ENCODE peak calls at places on chromosomes 11 and 22, in eight cellular contexts. D, K, J, S, E, L, Q and T are unnamed samples.

GRCh38 chr11:68961245-68961644 is 19.5 kb downstream of the MRGPRD start:
- DNase-seq in D (no peak), K (no peak), J (no peak), S (no peak), E (no peak), L (no peak), Q (no peak), T (no peak)

GRCh38 chr11:110296226-110297081 is at the start of gene RDX:
- DNase-seq in D (peak; percentile 94), K (peak; percentile 83), J (peak; percentile 73), S (peak; percentile 82), E (peak; percentile 65), L (peak; percentile 90), Q (peak; percentile 62), T (peak; percentile 70)

GRCh38 chr22:35972559-35972958 is 56.1 kb downstream of the RBFOX2 start:
- DNase-seq in D (no peak), K (peak; percentile 16), J (peak; percentile 56), S (no peak), E (peak; percentile 56), L (no peak), Q (no peak), T (no peak)

GRCh38 chr11:62694455-62695167 is 5.3 kb upstream of the LRRN4CL start:
- DNase-seq in D (peak; percentile 91), K (peak; percentile 83), J (peak; percentile 80), S (peak; percentile 71), E (peak; percentile 92), L (peak; percentile 81), Q (peak; percentile 9), T (peak; percentile 72)

GRCh38 chr22:19807914-19808872 is 46.5 kb downstream of the GNB1L start:
- DNase-seq in D (no peak), K (no peak), J (no peak), S (no peak), E (no peak), L (no peak), Q (no peak), T (no peak)

GRCh38 chr22:37283393-37283937 is 1.2 kb downstream of the CYTH4 start:
- DNase-seq in D (no peak), K (peak; percentile 43), J (no peak), S (no peak), E (no peak), L (no peak), Q (no peak), T (no peak)

GRCh38 chr11:61787928-61788491 is 4.4 kb downstream of the TMEM258 start:
- DNase-seq in D (peak; percentile 79), K (peak; percentile 67), J (no peak), S (no peak), E (peak; percentile 58), L (no peak), Q (peak; percentile 20), T (no peak)

GRCh38 chr11:34495724-34496377 is 17.7 kb downstream of the ELF5 start:
- DNase-seq in D (no peak), K (peak; percentile 48), J (no peak), S (no peak), E (no peak), L (no peak), Q (no peak), T (no peak)

GRCh38 chr11:65637794-65638317 is at the start of gene SIPA1:
- DNase-seq in D (peak; percentile 95), K (peak; percentile 97), J (peak; percentile 95), S (peak; percentile 85), E (peak; percentile 90), L (peak; percentile 87), Q (peak; percentile 39), T (peak; percentile 82)

GRCh38 chr11:1844221-1845094 is 5.7 kb downstream of the TNNI2 start:
- DNase-seq in D (no peak), K (no peak), J (no peak), S (peak; percentile 56), E (peak; percentile 25), L (no peak), Q (no peak), T (no peak)

GRCh38 chr11:76752321-76753175 is 30.6 kb upstream of the TSKU start:
- DNase-seq in D (no peak), K (peak; percentile 82), J (peak; percentile 86), S (peak; percentile 83), E (peak; percentile 96), L (no peak), Q (no peak), T (no peak)

GRCh38 chr11:17766590-17766989 is 32.0 kb downstream of the KCNC1 start:
- DNase-seq in D (peak; percentile 47), K (no peak), J (no peak), S (no peak), E (no peak), L (no peak), Q (no peak), T (no peak)

GRCh38 chr22:23518381-23519187 is 61.5 kb downstream of the IGLL1 start:
- DNase-seq in D (peak; percentile 32), K (no peak), J (no peak), S (no peak), E (no peak), L (no peak), Q (no peak), T (no peak)

GRCh38 chr11:13108416-13108815 is 99.3 kb downstream of the RASSF10 start:
- DNase-seq in D (no peak), K (no peak), J (no peak), S (no peak), E (no peak), L (no peak), Q (no peak), T (no peak)

GRCh38 chr11:110827276-110827675 is 115.0 kb upstream of the ARHGAP20 start:
- DNase-seq in D (no peak), K (no peak), J (no peak), S (no peak), E (no peak), L (no peak), Q (no peak), T (no peak)

GRCh38 chr22:39178206-39179111 is 26.0 kb upstream of the CBX7 start:
- DNase-seq in D (no peak), K (peak; percentile 82), J (peak; percentile 65), S (no peak), E (peak; percentile 73), L (no peak), Q (no peak), T (peak; percentile 16)

GRCh38 chr11:12675951-12676711 is 1.9 kb downstream of the TEAD1 start:
- DNase-seq in D (peak; percentile 54), K (peak; percentile 57), J (no peak), S (no peak), E (peak; percentile 58), L (no peak), Q (no peak), T (no peak)

GRCh38 chr11:87423161-87423560 is 385.4 kb downstream of the TMEM135 start:
- DNase-seq in D (no peak), K (no peak), J (no peak), S (no peak), E (no peak), L (no peak), Q (no peak), T (no peak)

GRCh38 chr11:77590194-77590591 is 440 bp downstream of the AQP11 start:
- DNase-seq in D (peak; percentile 62), K (peak; percentile 53), J (peak; percentile 34), S (peak; percentile 30), E (peak; percentile 59), L (no peak), Q (peak; percentile 36), T (no peak)

GRCh38 chr11:128903248-128904041 is 12.3 kb downstream of the KCNJ5 start:
- DNase-seq in D (peak; percentile 50), K (peak; percentile 67), J (no peak), S (no peak), E (no peak), L (no peak), Q (no peak), T (no peak)

GRCh38 chr22:25882366-25882765 is 140.4 kb downstream of the MYO18B start:
- DNase-seq in D (no peak), K (no peak), J (no peak), S (no peak), E (no peak), L (no peak), Q (no peak), T (no peak)

GRCh38 chr11:44065851-44066731 is at the start of gene ACCS:
- DNase-seq in D (peak; percentile 89), K (peak; percentile 91), J (peak; percentile 94), S (peak; percentile 96), E (peak; percentile 94), L (peak; percentile 88), Q (peak; percentile 54), T (peak; percentile 87)

GRCh38 chr22:25402501-25403283 is 161.8 kb upstream of the GRK3 start:
- DNase-seq in D (no peak), K (peak; percentile 63), J (peak; percentile 30), S (no peak), E (peak; percentile 34), L (no peak), Q (no peak), T (no peak)

GRCh38 chr11:102794382-102794781 is 3.6 kb downstream of the MMP1 start:
- DNase-seq in D (peak; percentile 65), K (peak; percentile 82), J (peak; percentile 40), S (no peak), E (peak; percentile 41), L (peak; percentile 8), Q (no peak), T (no peak)

GRCh38 chr11:2383823-2384722 is 7.0 kb downstream of the CD81 start:
- DNase-seq in D (no peak), K (no peak), J (no peak), S (peak; percentile 38), E (peak; percentile 36), L (no peak), Q (no peak), T (no peak)

GRCh38 chr11:88813233-88813915 is 252.4 kb downstream of the GRM5 start:
- DNase-seq in D (peak; percentile 12), K (no peak), J (no peak), S (no peak), E (no peak), L (no peak), Q (no peak), T (no peak)

GRCh38 chr22:33785283-33785991 is 134.8 kb downstream of the LARGE1 start:
- DNase-seq in D (no peak), K (no peak), J (no peak), S (no peak), E (peak; percentile 86), L (no peak), Q (no peak), T (no peak)

GRCh38 chr11:36500315-36500721 is 9.8 kb downstream of the TRAF6 start:
- DNase-seq in D (peak; percentile 30), K (peak; percentile 96), J (peak; percentile 90), S (no peak), E (peak; percentile 92), L (no peak), Q (no peak), T (no peak)

GRCh38 chr11:126355324-126355925 is at the start of gene ST3GAL4:
- DNase-seq in D (peak; percentile 96), K (peak; percentile 78), J (peak; percentile 70), S (peak; percentile 91), E (peak; percentile 58), L (peak; percentile 88), Q (peak; percentile 46), T (peak; percentile 71)

GRCh38 chr11:65034423-65034822 is 6.6 kb upstream of the SAC3D1 start:
- DNase-seq in D (no peak), K (no peak), J (no peak), S (no peak), E (no peak), L (no peak), Q (no peak), T (no peak)

GRCh38 chr11:7020183-7020917 is at the start of the genes NLRP14 and ZNF214:
- DNase-seq in D (peak; percentile 98), K (peak; percentile 95), J (peak; percentile 92), S (peak; percentile 91), E (peak; percentile 90), L (no peak), Q (peak; percentile 53), T (no peak)

GRCh38 chr11:60129853-60130252 is 41.4 kb downstream of the MS4A2 start:
- DNase-seq in D (no peak), K (no peak), J (no peak), S (no peak), E (no peak), L (no peak), Q (no peak), T (no peak)

GRCh38 chr22:17228725-17229126 is 9.5 kb upstream of the ADA2 start:
- DNase-seq in D (no peak), K (no peak), J (no peak), S (no peak), E (no peak), L (peak; percentile 36), Q (no peak), T (no peak)

GRCh38 chr11:78200553-78200952 is 11.8 kb downstream of the USP35 start:
- DNase-seq in D (no peak), K (no peak), J (no peak), S (no peak), E (no peak), L (no peak), Q (no peak), T (no peak)